ENCODE peak calls at places on chromosomes 12 and 14, in ten cellular contexts. One of them, this sample, is unnamed.

GRCh38 chr14:58625438-58625837 is 12.3 kb upstream of the DACT1 start:
- DNase-seq in A549: no peak
- DNase-seq in mammary epithelial cell: no peak
- DNase-seq in lower lobe of right lung: no peak
- DNase-seq in cardiac fibroblast: no peak
- DNase-seq in body of pancreas: no peak
- DNase-seq in bronchial epithelial cell: no peak
- DNase-seq in IMR-90: no peak
- DNase-seq in Caco-2: no peak
- DNase-seq in psoas muscle: no peak
- DNase-seq in this sample: no peak

GRCh38 chr12:3202734-3203446 is 125.7 kb downstream of the TSPAN9 start:
- DNase-seq in body of pancreas: peak; percentile 62
- DNase-seq in cardiac fibroblast: peak; percentile 50
- DNase-seq in IMR-90: peak; percentile 34
- DNase-seq in mammary epithelial cell: peak; percentile 23
- DNase-seq in lower lobe of right lung: no peak
- DNase-seq in psoas muscle: peak; percentile 79
- DNase-seq in bronchial epithelial cell: peak; percentile 28
- DNase-seq in A549: peak; percentile 84
- DNase-seq in Caco-2: peak; percentile 83
- DNase-seq in this sample: no peak

GRCh38 chr12:113104953-113105510 is 30.5 kb downstream of the RASAL1 start:
- DNase-seq in cardiac fibroblast: no peak
- DNase-seq in IMR-90: no peak
- DNase-seq in bronchial epithelial cell: no peak
- DNase-seq in Caco-2: no peak
- DNase-seq in mammary epithelial cell: no peak
- DNase-seq in body of pancreas: no peak
- DNase-seq in A549: no peak
- DNase-seq in lower lobe of right lung: peak; percentile 6
- DNase-seq in psoas muscle: no peak
- DNase-seq in this sample: no peak

GRCh38 chr14:60171690-60172089 is 6.5 kb upstream of the DHRS7 start:
- DNase-seq in cardiac fibroblast: no peak
- DNase-seq in mammary epithelial cell: no peak
- DNase-seq in psoas muscle: no peak
- DNase-seq in A549: no peak
- DNase-seq in Caco-2: no peak
- DNase-seq in body of pancreas: no peak
- DNase-seq in bronchial epithelial cell: no peak
- DNase-seq in lower lobe of right lung: no peak
- DNase-seq in IMR-90: no peak
- DNase-seq in this sample: no peak

GRCh38 chr14:85301506-85301905 is 228.4 kb upstream of the FLRT2 start:
- DNase-seq in body of pancreas: no peak
- DNase-seq in lower lobe of right lung: no peak
- DNase-seq in cardiac fibroblast: no peak
- DNase-seq in psoas muscle: no peak
- DNase-seq in Caco-2: no peak
- DNase-seq in A549: no peak
- DNase-seq in IMR-90: no peak
- DNase-seq in mammary epithelial cell: no peak
- DNase-seq in bronchial epithelial cell: no peak
- DNase-seq in this sample: no peak

GRCh38 chr12:102479099-102479887 is 1.1 kb downstream of the IGF1 start:
- DNase-seq in body of pancreas: no peak
- DNase-seq in cardiac fibroblast: no peak
- DNase-seq in A549: no peak
- DNase-seq in mammary epithelial cell: peak; percentile 7
- DNase-seq in lower lobe of right lung: no peak
- DNase-seq in IMR-90: no peak
- DNase-seq in bronchial epithelial cell: peak; percentile 37
- DNase-seq in psoas muscle: no peak
- DNase-seq in Caco-2: no peak
- DNase-seq in this sample: no peak

GRCh38 chr14:95505030-95505589 is 11.3 kb downstream of the SYNE3 start:
- DNase-seq in Caco-2: no peak
- DNase-seq in body of pancreas: no peak
- DNase-seq in A549: no peak
- DNase-seq in cardiac fibroblast: no peak
- DNase-seq in lower lobe of right lung: no peak
- DNase-seq in psoas muscle: no peak
- DNase-seq in IMR-90: no peak
- DNase-seq in mammary epithelial cell: no peak
- DNase-seq in bronchial epithelial cell: no peak
- DNase-seq in this sample: no peak

GRCh38 chr14:68564826-68565760 is 227.8 kb downstream of the ZFP36L1 start:
- DNase-seq in bronchial epithelial cell: no peak
- DNase-seq in psoas muscle: no peak
- DNase-seq in Caco-2: peak; percentile 17
- DNase-seq in IMR-90: no peak
- DNase-seq in body of pancreas: no peak
- DNase-seq in mammary epithelial cell: peak; percentile 36
- DNase-seq in lower lobe of right lung: no peak
- DNase-seq in cardiac fibroblast: peak; percentile 32
- DNase-seq in A549: no peak
- DNase-seq in this sample: peak; percentile 41

GRCh38 chr14:49999216-49999761 is 106.4 kb downstream of the ARF6 start:
- DNase-seq in mammary epithelial cell: peak; percentile 79
- DNase-seq in Caco-2: peak; percentile 71
- DNase-seq in IMR-90: peak; percentile 88
- DNase-seq in psoas muscle: peak; percentile 90
- DNase-seq in bronchial epithelial cell: peak; percentile 77
- DNase-seq in lower lobe of right lung: peak; percentile 87
- DNase-seq in A549: peak; percentile 87
- DNase-seq in cardiac fibroblast: peak; percentile 73
- DNase-seq in body of pancreas: peak; percentile 64
- DNase-seq in this sample: peak; percentile 93

GRCh38 chr12:112961074-112961473 is 17.2 kb upstream of the OAS2 start:
- DNase-seq in mammary epithelial cell: no peak
- DNase-seq in psoas muscle: no peak
- DNase-seq in body of pancreas: no peak
- DNase-seq in bronchial epithelial cell: no peak
- DNase-seq in cardiac fibroblast: no peak
- DNase-seq in A549: no peak
- DNase-seq in Caco-2: no peak
- DNase-seq in lower lobe of right lung: no peak
- DNase-seq in IMR-90: no peak
- DNase-seq in this sample: no peak

GRCh38 chr14:71139058-71139946 is 232.0 kb downstream of the PCNX1 start:
- DNase-seq in IMR-90: peak; percentile 48
- DNase-seq in Caco-2: peak; percentile 69
- DNase-seq in lower lobe of right lung: peak; percentile 65
- DNase-seq in mammary epithelial cell: peak; percentile 31
- DNase-seq in cardiac fibroblast: peak; percentile 63
- DNase-seq in body of pancreas: peak; percentile 53
- DNase-seq in A549: peak; percentile 61
- DNase-seq in psoas muscle: peak; percentile 65
- DNase-seq in bronchial epithelial cell: peak; percentile 28
- DNase-seq in this sample: peak; percentile 29

GRCh38 chr12:4979737-4980136 is 63.9 kb upstream of the KCNA5 start:
- DNase-seq in A549: no peak
- DNase-seq in Caco-2: no peak
- DNase-seq in mammary epithelial cell: no peak
- DNase-seq in lower lobe of right lung: no peak
- DNase-seq in body of pancreas: no peak
- DNase-seq in IMR-90: no peak
- DNase-seq in cardiac fibroblast: no peak
- DNase-seq in bronchial epithelial cell: no peak
- DNase-seq in psoas muscle: no peak
- DNase-seq in this sample: no peak

GRCh38 chr14:88130057-88130432 is 125.1 kb downstream of the GPR65 start:
- DNase-seq in bronchial epithelial cell: no peak
- DNase-seq in IMR-90: no peak
- DNase-seq in Caco-2: no peak
- DNase-seq in cardiac fibroblast: no peak
- DNase-seq in mammary epithelial cell: no peak
- DNase-seq in body of pancreas: no peak
- DNase-seq in A549: no peak
- DNase-seq in lower lobe of right lung: no peak
- DNase-seq in psoas muscle: no peak
- DNase-seq in this sample: no peak

GRCh38 chr14:88128811-88129210 is 123.9 kb downstream of the GPR65 start:
- DNase-seq in body of pancreas: no peak
- DNase-seq in cardiac fibroblast: peak; percentile 11
- DNase-seq in bronchial epithelial cell: no peak
- DNase-seq in mammary epithelial cell: no peak
- DNase-seq in Caco-2: no peak
- DNase-seq in psoas muscle: no peak
- DNase-seq in IMR-90: no peak
- DNase-seq in A549: no peak
- DNase-seq in lower lobe of right lung: peak; percentile 63
- DNase-seq in this sample: no peak

GRCh38 chr14:88129306-88130056 is 124.5 kb downstream of the GPR65 start:
- DNase-seq in mammary epithelial cell: no peak
- DNase-seq in bronchial epithelial cell: peak; percentile 49
- DNase-seq in IMR-90: peak; percentile 23
- DNase-seq in psoas muscle: no peak
- DNase-seq in cardiac fibroblast: peak; percentile 90
- DNase-seq in body of pancreas: no peak
- DNase-seq in Caco-2: no peak
- DNase-seq in A549: no peak
- DNase-seq in lower lobe of right lung: no peak
- DNase-seq in this sample: peak; percentile 82
- H3K4me3 ChIP-seq in mammary epithelial cell: no peak overlapping the region
- H3K4me3 ChIP-seq in bronchial epithelial cell: no peak overlapping the region
- H3K4me3 ChIP-seq in IMR-90: no peak overlapping the region
- H3K4me3 ChIP-seq in psoas muscle: no peak overlapping the region
- H3K4me3 ChIP-seq in cardiac fibroblast: no peak overlapping the region
- H3K4me3 ChIP-seq in body of pancreas: no peak overlapping the region
- H3K4me3 ChIP-seq in Caco-2: no peak overlapping the region
- H3K4me3 ChIP-seq in A549: no peak overlapping the region
- H3K4me3 ChIP-seq in lower lobe of right lung: no peak overlapping the region
- H3K4me3 ChIP-seq in this sample: no peak overlapping the region

DNA sequence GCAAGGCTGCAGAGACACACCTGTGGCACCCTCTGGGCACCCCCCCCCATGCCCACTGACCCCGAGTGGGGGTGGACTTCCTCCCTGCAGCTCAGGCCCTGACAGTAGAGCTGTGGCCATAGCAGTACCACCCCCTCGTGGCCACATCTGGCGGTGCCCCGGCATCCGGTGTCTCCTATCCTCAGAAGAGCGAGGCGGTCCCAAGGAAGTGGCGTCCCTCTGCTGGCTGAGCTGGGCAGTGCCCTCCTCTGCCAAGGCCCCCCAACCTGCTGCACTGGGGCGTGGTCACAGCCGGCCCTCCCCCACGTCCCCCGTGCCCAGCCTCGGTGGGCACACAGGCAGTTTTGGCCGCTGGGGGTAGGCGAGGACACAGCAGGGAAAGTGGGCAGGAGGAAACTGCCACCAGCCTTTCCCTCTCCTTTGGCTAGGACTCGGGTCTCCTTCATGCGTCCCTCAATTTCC is 6.0 kb upstream of the SLC6A12 start:
- DNase-seq in psoas muscle: peak; percentile 81
- DNase-seq in bronchial epithelial cell: peak; percentile 24
- DNase-seq in body of pancreas: peak; percentile 89
- DNase-seq in cardiac fibroblast: peak; percentile 28
- DNase-seq in lower lobe of right lung: peak; percentile 87
- DNase-seq in IMR-90: peak; percentile 35
- DNase-seq in Caco-2: peak; percentile 88
- DNase-seq in mammary epithelial cell: no peak
- DNase-seq in A549: peak; percentile 84
- DNase-seq in this sample: peak; percentile 35
- TF ChIP-seq CTCF in psoas muscle: peak; percentile 46
- TF ChIP-seq CTCF in bronchial epithelial cell: peak; percentile 60
- TF ChIP-seq CTCF in body of pancreas: peak; percentile 92
- TF ChIP-seq CTCF in cardiac fibroblast: peak; percentile 78
- TF ChIP-seq CTCF in lower lobe of right lung: peak; percentile 74
- TF ChIP-seq CTCF in IMR-90: peak; percentile 76
- TF ChIP-seq CTCF in Caco-2: peak; percentile 95
- TF ChIP-seq CTCF in mammary epithelial cell: peak; percentile 56
- TF ChIP-seq CTCF in A549: peak; percentile 70
- TF ChIP-seq CTCF in this sample: peak; percentile 59

DNA sequence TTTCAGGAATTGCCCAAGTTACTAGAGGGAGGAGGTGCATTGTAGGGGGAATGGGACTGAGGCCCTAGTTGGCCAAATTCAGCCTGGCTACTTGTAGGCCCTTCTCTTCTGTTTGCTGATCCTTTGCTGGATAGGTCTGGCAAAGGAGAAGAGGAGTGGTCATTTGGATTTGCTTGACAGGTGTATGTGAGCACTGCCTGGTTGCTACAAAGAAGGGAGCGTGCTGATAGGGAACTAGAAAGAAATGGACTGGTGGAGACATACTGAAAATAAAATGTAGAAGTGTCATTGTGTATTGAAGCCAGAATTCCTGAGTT is 3.6 kb downstream of the PSMA6 start:
- DNase-seq in Caco-2: no peak
- DNase-seq in body of pancreas: no peak
- DNase-seq in bronchial epithelial cell: no peak
- DNase-seq in mammary epithelial cell: no peak
- DNase-seq in A549: no peak
- DNase-seq in IMR-90: no peak
- DNase-seq in lower lobe of right lung: no peak
- DNase-seq in cardiac fibroblast: no peak
- DNase-seq in psoas muscle: no peak
- DNase-seq in this sample: no peak
- H3K4me3 ChIP-seq in Caco-2: no peak overlapping the region
- H3K4me3 ChIP-seq in body of pancreas: no peak overlapping the region
- H3K4me3 ChIP-seq in bronchial epithelial cell: no peak overlapping the region
- H3K4me3 ChIP-seq in mammary epithelial cell: no peak overlapping the region
- H3K4me3 ChIP-seq in A549: no peak overlapping the region
- H3K4me3 ChIP-seq in IMR-90: no peak overlapping the region
- H3K4me3 ChIP-seq in lower lobe of right lung: peak overlapping the region; percentile 90
- H3K4me3 ChIP-seq in cardiac fibroblast: no peak overlapping the region
- H3K4me3 ChIP-seq in psoas muscle: peak overlapping the region; percentile 83
- H3K4me3 ChIP-seq in this sample: no peak overlapping the region

GRCh38 chr14:101577221-101577909 is 16.1 kb downstream of the DIO3 start:
- DNase-seq in IMR-90: no peak
- DNase-seq in cardiac fibroblast: no peak
- DNase-seq in Caco-2: no peak
- DNase-seq in body of pancreas: no peak
- DNase-seq in A549: no peak
- DNase-seq in bronchial epithelial cell: no peak
- DNase-seq in psoas muscle: no peak
- DNase-seq in lower lobe of right lung: peak; percentile 26
- DNase-seq in mammary epithelial cell: no peak
- DNase-seq in this sample: no peak

GRCh38 chr14:101579372-101580080 is 18.2 kb downstream of the DIO3 start:
- DNase-seq in A549: no peak
- DNase-seq in mammary epithelial cell: no peak
- DNase-seq in bronchial epithelial cell: no peak
- DNase-seq in body of pancreas: no peak
- DNase-seq in cardiac fibroblast: no peak
- DNase-seq in psoas muscle: peak; percentile 24
- DNase-seq in Caco-2: no peak
- DNase-seq in IMR-90: no peak
- DNase-seq in lower lobe of right lung: peak; percentile 29
- DNase-seq in this sample: no peak

GRCh38 chr14:101578489-101578888 is 17.2 kb downstream of the DIO3 start:
- DNase-seq in cardiac fibroblast: no peak
- DNase-seq in psoas muscle: peak; percentile 28
- DNase-seq in bronchial epithelial cell: no peak
- DNase-seq in mammary epithelial cell: no peak
- DNase-seq in A549: no peak
- DNase-seq in IMR-90: no peak
- DNase-seq in Caco-2: no peak
- DNase-seq in lower lobe of right lung: peak; percentile 26
- DNase-seq in body of pancreas: no peak
- DNase-seq in this sample: no peak

GRCh38 chr14:101573289-101573688 is 12.0 kb downstream of the DIO3 start:
- DNase-seq in IMR-90: no peak
- DNase-seq in body of pancreas: no peak
- DNase-seq in psoas muscle: no peak
- DNase-seq in bronchial epithelial cell: no peak
- DNase-seq in cardiac fibroblast: no peak
- DNase-seq in Caco-2: no peak
- DNase-seq in A549: no peak
- DNase-seq in lower lobe of right lung: peak; percentile 21
- DNase-seq in mammary epithelial cell: no peak
- DNase-seq in this sample: no peak

GRCh38 chr14:101575581-101575980 is 14.3 kb downstream of the DIO3 start:
- DNase-seq in lower lobe of right lung: peak; percentile 5
- DNase-seq in cardiac fibroblast: no peak
- DNase-seq in IMR-90: no peak
- DNase-seq in mammary epithelial cell: no peak
- DNase-seq in psoas muscle: no peak
- DNase-seq in bronchial epithelial cell: no peak
- DNase-seq in A549: no peak
- DNase-seq in body of pancreas: no peak
- DNase-seq in Caco-2: no peak
- DNase-seq in this sample: no peak
- TF ChIP-seq CTCF in lower lobe of right lung: no peak
- TF ChIP-seq CTCF in cardiac fibroblast: no peak
- TF ChIP-seq CTCF in IMR-90: no peak
- TF ChIP-seq CTCF in mammary epithelial cell: no peak
- TF ChIP-seq CTCF in psoas muscle: no peak
- TF ChIP-seq CTCF in bronchial epithelial cell: no peak
- TF ChIP-seq CTCF in A549: no peak
- TF ChIP-seq CTCF in body of pancreas: no peak
- TF ChIP-seq CTCF in Caco-2: no peak
- TF ChIP-seq CTCF in this sample: no peak

This sample was measured in foreskin fibroblast.